ENCODE peak calls at places on chromosomes 6 and 20, in four cellular contexts. W is brain pericyte, R is NCI-H1092, S is breast epithelium. A is an unnamed sample.
A peak's percentile ranks its signal among the peaks of the same experiment; 100 is the strongest.

GRCh38 chr6:39426057-39426592 is 103.6 kb upstream of the KCNK16 start:
- DNase-seq in S (peak; percentile 33), W (peak; percentile 49), R (no peak), A (no peak)

GRCh38 chr6:26122402-26122792 is 35.2 kb downstream of the HFE start:
- DNase-seq in W (no peak), R (no peak), S (no peak), A (no peak)

GRCh38 chr20:36821964-36822437 is 48.4 kb upstream of the DSN1 start:
- DNase-seq in W (no peak), R (no peak), S (no peak), A (no peak)

GRCh38 chr6:39587080-39587479 is 138.1 kb downstream of the KIF6 start:
- DNase-seq in R (no peak), S (no peak), W (no peak), A (no peak)

GRCh38 chr6:2132416-2132815 is 113.0 kb downstream of the GMDS start:
- DNase-seq in R (no peak), W (no peak), S (no peak), A (no peak)

GRCh38 chr6:131657630-131658111 is 20.6 kb downstream of the ENPP3 start:
- DNase-seq in W (no peak), S (no peak), R (no peak), A (no peak)

GRCh38 chr20:34076952-34077351 is 35.1 kb downstream of the EIF2S2 start:
- DNase-seq in S (no peak), R (no peak), W (no peak), A (no peak)

GRCh38 chr6:139597781-139598368 is 223.4 kb upstream of the CITED2 start:
- DNase-seq in S (peak; percentile 79), R (no peak), W (peak; percentile 64), A (peak; percentile 43)

GRCh38 chr6:150238294-150238693 is 95.5 kb downstream of the PPP1R14C start:
- DNase-seq in W (no peak), R (no peak), S (peak; percentile 35), A (no peak)

GRCh38 chr6:24775520-24776058 is 852 bp downstream of the GMNN start:
- DNase-seq in S (no peak), R (no peak), W (no peak), A (no peak)

GRCh38 chr6:47352966-47353365 is 43.3 kb upstream of the TNFRSF21 start:
- DNase-seq in S (no peak), R (no peak), W (no peak), A (no peak)

GRCh38 chr6:152552616-152553209 is 84.4 kb downstream of the SYNE1 start:
- DNase-seq in R (peak; percentile 54), W (peak; percentile 22), S (no peak), A (peak; percentile 2)

GRCh38 chr6:27168586-27169443 is 78.7 kb upstream of the PRSS16 start:
- DNase-seq in R (no peak), W (no peak), S (no peak), A (no peak)

GRCh38 chr6:134657751-134658522 is 292.0 kb downstream of the ALDH8A1 start:
- DNase-seq in W (no peak), S (no peak), R (no peak), A (no peak)

GRCh38 chr6:41036188-41036587 is 2.8 kb downstream of the UNC5CL start:
- DNase-seq in W (no peak), S (peak; percentile 33), R (no peak), A (no peak)

GRCh38 chr6:123659960-123660748 is 23.4 kb upstream of the TRDN start:
- DNase-seq in R (no peak), W (no peak), S (no peak), A (no peak)

GRCh38 chr6:10837692-10837996 is 695 bp downstream of the MAK start:
- DNase-seq in S (no peak), R (no peak), W (no peak), A (no peak)

GRCh38 chr20:50048420-50049166 is 64.4 kb downstream of the UBE2V1 start:
- DNase-seq in W (no peak), S (peak; percentile 33), R (no peak), A (no peak)

GRCh38 chr6:155936127-155936526 is 480.5 kb upstream of the NOX3 start:
- DNase-seq in R (no peak), W (no peak), S (no peak), A (no peak)

GRCh38 chr6:13760948-13761347 is 49.3 kb upstream of the RANBP9 start:
- DNase-seq in W (no peak), S (no peak), R (no peak), A (no peak)

GRCh38 chr6:143062551-143062950 is 1.9 kb downstream of the AIG1 start:
- DNase-seq in S (no peak), R (no peak), W (no peak), A (no peak)

GRCh38 chr20:38073307-38074010 is 39.9 kb downstream of the RPRD1B start:
- DNase-seq in S (peak; percentile 27), W (peak; percentile 87), R (no peak), A (peak; percentile 65)

GRCh38 chr6:109738200-109738599 is 47.1 kb downstream of the FIG4 start:
- DNase-seq in R (no peak), S (no peak), W (no peak), A (no peak)

GRCh38 chr6:123546537-123546936 is 90.2 kb downstream of the TRDN start:
- DNase-seq in S (no peak), W (no peak), R (no peak), A (no peak)

GRCh38 chr20:719816-720215 is 44.2 kb upstream of the SCRT2 start:
- DNase-seq in W (no peak), R (no peak), S (no peak), A (no peak)

GRCh38 chr6:11410539-11411307 is 126.8 kb upstream of the TMEM170B start:
- DNase-seq in R (no peak), S (no peak), W (no peak), A (no peak)

GRCh38 chr6:165571721-165572132 is 91.3 kb downstream of the PDE10A start:
- DNase-seq in S (no peak), W (no peak), R (no peak), A (no peak)

GRCh38 chr20:7094438-7094997 is 327.0 kb downstream of the BMP2 start:
- DNase-seq in W (no peak), S (no peak), R (peak; percentile 16), A (no peak)

GRCh38 chr6:148831064-148831463 is 84.2 kb downstream of the UST start:
- DNase-seq in R (no peak), S (no peak), W (no peak), A (no peak)

GRCh38 chr6:126188271-126188909 is 151.5 kb upstream of the CENPW start:
- DNase-seq in R (no peak), W (peak; percentile 65), S (no peak), A (no peak)

GRCh38 chr6:152697634-152698033 is at the start of gene MYCT1:
- DNase-seq in S (no peak), R (no peak), W (no peak), A (no peak)

GRCh38 chr6:31092769-31093505 is 19.4 kb downstream of the C6orf15 start:
- DNase-seq in R (no peak), W (no peak), S (no peak), A (no peak)

GRCh38 chr20:17735206-17735804 is 35.5 kb downstream of the BANF2 start:
- DNase-seq in S (no peak), R (no peak), W (no peak), A (no peak)

GRCh38 chr20:50470249-50470858 is 39.8 kb upstream of the PTPN1 start:
- DNase-seq in R (no peak), W (no peak), S (no peak), A (no peak)

GRCh38 chr6:167678102-167679101 is 148.3 kb upstream of the AFDN start:
- DNase-seq in S (no peak), W (no peak), R (peak; percentile 31), A (no peak)

GRCh38 chr6:110528051-110528929 is 51.9 kb upstream of the SLC22A16 start:
- DNase-seq in W (no peak), R (peak; percentile 7), S (peak; percentile 27), A (no peak)

GRCh38 chr6:142907544-142907943 is 37.4 kb downstream of the HIVEP2 start:
- DNase-seq in S (no peak), R (no peak), W (no peak), A (no peak)

GRCh38 chr6:170257376-170257775 is 33.5 kb downstream of the DLL1 start:
- DNase-seq in S (no peak), R (no peak), W (no peak), A (no peak)

A was measured in thoracic aorta.